ENCODE peak calls at places on chromosomes 7 and 10, in ten cellular contexts. T is left ventricle myocardium superior; P is ureter; W is B cell; J is NCI-H748 treated with DMSO at 0.1 percent for 48 hours; E is T-helper 2 cell; B is stimulated activated CD4-positive, alpha-beta T cell treated with anti-CD3 and anti-CD28 coated beads, Interleukin-1b, Interleukin-23, amount 100 ng/mL, for 4 hours; R is Jurkat, Clone E6-1; Z is CD8-positive, alpha-beta T cell; L is brain microvascular endothelial cell. V is an unnamed sample.

GRCh38 chr10:21272585-21273399 is 252.7 kb downstream of the SKIDA1 start:
- DNase-seq in Z (no peak), R (no peak), E (no peak), B (no peak), W (no peak), J (no peak), L (no peak), P (no peak), T (no peak), V (no peak)

GRCh38 chr10:60732240-60733188 is 45.8 kb upstream of the CDK1 start:
- DNase-seq in R (no peak), Z (no peak), P (peak), T (no peak), J (no peak), L (no peak), E (peak), B (no peak), W (peak), V (no peak)

GRCh38 chr7:64312826-64313225 is 935 bp upstream of the ZNF736 start:
- DNase-seq in W (no peak), B (no peak), J (no peak), T (no peak), R (no peak), P (no peak), Z (no peak), E (no peak), L (no peak), V (no peak)

GRCh38 chr10:124736491-124737136 is 7.6 kb downstream of the FAM53B start:
- DNase-seq in J (no peak), E (no peak), R (no peak), B (no peak), T (peak), P (peak), W (no peak), Z (no peak), L (peak), V (no peak)

GRCh38 chr10:86654411-86655172 is at the start of gene OPN4:
- DNase-seq in B (no peak), Z (no peak), P (no peak), T (peak), W (no peak), E (no peak), R (no peak), L (peak), J (no peak), V (no peak)

GRCh38 chr10:82206831-82207230 is 331.8 kb downstream of the NRG3 start:
- DNase-seq in R (no peak), Z (no peak), E (no peak), W (no peak), J (no peak), T (no peak), B (no peak), P (no peak), L (no peak), V (no peak)

GRCh38 chr7:151081170-151082101 is 827 bp upstream of the FASTK start:
- DNase-seq in T (peak), R (no peak), W (peak), E (no peak), P (no peak), L (no peak), Z (no peak), B (no peak), J (peak), V (no peak)

GRCh38 chr7:75921479-75921878 is 6.5 kb downstream of the POR start:
- DNase-seq in J (no peak), E (no peak), R (no peak), B (no peak), Z (no peak), W (no peak), P (no peak), L (no peak), T (no peak), V (no peak)

GRCh38 chr7:133827707-133828580 is 299.2 kb upstream of the LRGUK start:
- DNase-seq in L (no peak), T (no peak), E (no peak), B (no peak), J (no peak), P (no peak), R (no peak), W (no peak), Z (no peak), V (no peak)

GRCh38 chr10:6445671-6446278 is 134.3 kb downstream of the PRKCQ start:
- DNase-seq in R (peak), W (peak), T (peak), Z (peak), P (peak), B (peak), J (no peak), L (peak), E (peak), V (no peak)

GRCh38 chr7:3943265-3943664 is 642.2 kb downstream of the SDK1 start:
- DNase-seq in T (no peak), W (no peak), P (no peak), R (no peak), L (no peak), Z (no peak), B (no peak), E (no peak), J (no peak), V (no peak)

GRCh38 chr10:58318346-58318745 is 16.5 kb upstream of the UBE2D1 start:
- DNase-seq in T (no peak), E (no peak), B (no peak), J (no peak), P (no peak), L (no peak), R (no peak), W (no peak), Z (no peak), V (no peak)

GRCh38 chr7:2719007-2719406 is 31.0 kb downstream of the AMZ1 start:
- DNase-seq in B (peak), T (no peak), Z (peak), W (peak), E (peak), J (no peak), L (no peak), P (no peak), R (peak), V (peak)

GRCh38 chr7:119472398-119473038 is 800.5 kb upstream of the KCND2 start:
- DNase-seq in P (no peak), E (no peak), L (no peak), W (no peak), J (peak), B (no peak), Z (no peak), R (no peak), T (no peak), V (no peak)

GRCh38 chr10:16381083-16381482 is 55.7 kb upstream of the PTER start:
- DNase-seq in R (no peak), T (no peak), W (no peak), P (no peak), B (no peak), L (no peak), J (no peak), E (no peak), Z (no peak), V (no peak)

GRCh38 chr10:108424656-108425055 is 1260.2 kb upstream of the SORCS1 start:
- DNase-seq in E (no peak), R (no peak), W (no peak), L (peak), Z (no peak), P (no peak), T (no peak), B (no peak), J (no peak), V (no peak)

GRCh38 chr7:151727579-151728285 is 149.2 kb downstream of the PRKAG2 start:
- DNase-seq in L (peak), T (peak), E (no peak), R (no peak), B (peak), P (peak), J (no peak), Z (peak), W (peak), V (no peak)

GRCh38 chr10:80168679-80169380 is 36.3 kb downstream of the PLAC9 start:
- DNase-seq in Z (no peak), E (peak), T (no peak), L (no peak), W (peak), B (no peak), P (peak), R (no peak), J (no peak), V (no peak)

GRCh38 chr7:14600766-14601367 is 301.7 kb downstream of the DGKB start:
- DNase-seq in Z (no peak), T (no peak), E (no peak), B (no peak), L (no peak), R (no peak), P (no peak), J (no peak), W (no peak), V (no peak)

GRCh38 chr10:75763652-75764051 is 332.2 kb downstream of the LRMDA start:
- DNase-seq in L (no peak), J (no peak), W (no peak), P (no peak), E (no peak), Z (no peak), T (no peak), B (no peak), R (no peak), V (no peak)

GRCh38 chr7:102942181-102942882 is 29.5 kb downstream of the LRRC17 start:
- DNase-seq in T (no peak), R (no peak), Z (no peak), E (no peak), L (no peak), J (no peak), B (no peak), P (no peak), W (no peak), V (no peak)